ENCODE peak calls at places on chromosomes 1 and 21, in ten cellular contexts. One of them, this sample, is unnamed.
A peak's percentile ranks its signal among the peaks of the same experiment; 100 is the strongest.

GRCh38 chr1:219402925-219403324 is 210.0 kb downstream of the ZC3H11B start:
- DNase-seq in right lobe of liver: no peak
- DNase-seq in tibial nerve: no peak
- DNase-seq in dorsolateral prefrontal cortex: no peak
- DNase-seq in lower lobe of right lung: no peak
- DNase-seq in uterus: no peak
- DNase-seq in tibial artery: no peak
- DNase-seq in fibroblast of lung: no peak
- DNase-seq in CD8-positive, alpha-beta T cell: no peak
- DNase-seq in astrocyte: no peak
- DNase-seq in this sample: no peak

GRCh38 chr1:21752186-21752585 is 30.8 kb downstream of the USP48 start:
- DNase-seq in tibial nerve: no peak
- DNase-seq in uterus: no peak
- DNase-seq in astrocyte: peak; percentile 12
- DNase-seq in tibial artery: no peak
- DNase-seq in lower lobe of right lung: no peak
- DNase-seq in CD8-positive, alpha-beta T cell: no peak
- DNase-seq in fibroblast of lung: no peak
- DNase-seq in right lobe of liver: no peak
- DNase-seq in dorsolateral prefrontal cortex: no peak
- DNase-seq in this sample: no peak

GRCh38 chr1:39110325-39110851 is 84.2 kb downstream of the NDUFS5 start:
- DNase-seq in tibial nerve: no peak
- DNase-seq in dorsolateral prefrontal cortex: no peak
- DNase-seq in astrocyte: peak; percentile 94
- DNase-seq in right lobe of liver: no peak
- DNase-seq in CD8-positive, alpha-beta T cell: no peak
- DNase-seq in uterus: no peak
- DNase-seq in tibial artery: no peak
- DNase-seq in fibroblast of lung: peak; percentile 84
- DNase-seq in lower lobe of right lung: no peak
- DNase-seq in this sample: no peak

GRCh38 chr21:36917487-36918158 is 48.8 kb downstream of the HLCS start:
- DNase-seq in tibial artery: no peak
- DNase-seq in dorsolateral prefrontal cortex: no peak
- DNase-seq in uterus: no peak
- DNase-seq in fibroblast of lung: peak; percentile 76
- DNase-seq in tibial nerve: no peak
- DNase-seq in lower lobe of right lung: no peak
- DNase-seq in CD8-positive, alpha-beta T cell: no peak
- DNase-seq in right lobe of liver: no peak
- DNase-seq in astrocyte: peak; percentile 35
- DNase-seq in this sample: no peak

GRCh38 chr1:109371271-109371739 is 26.4 kb downstream of the SORT1 start:
- DNase-seq in tibial nerve: no peak
- DNase-seq in CD8-positive, alpha-beta T cell: no peak
- DNase-seq in dorsolateral prefrontal cortex: no peak
- DNase-seq in astrocyte: peak; percentile 71
- DNase-seq in tibial artery: peak; percentile 79
- DNase-seq in lower lobe of right lung: no peak
- DNase-seq in fibroblast of lung: peak; percentile 77
- DNase-seq in right lobe of liver: no peak
- DNase-seq in uterus: no peak
- DNase-seq in this sample: no peak

GRCh38 chr1:116737020-116737854 is 17.0 kb upstream of the CD2 start:
- DNase-seq in right lobe of liver: no peak
- DNase-seq in fibroblast of lung: peak; percentile 50
- DNase-seq in tibial artery: no peak
- DNase-seq in lower lobe of right lung: no peak
- DNase-seq in dorsolateral prefrontal cortex: peak; percentile 56
- DNase-seq in uterus: peak; percentile 67
- DNase-seq in tibial nerve: no peak
- DNase-seq in astrocyte: peak; percentile 35
- DNase-seq in CD8-positive, alpha-beta T cell: peak; percentile 72
- DNase-seq in this sample: no peak

GRCh38 chr1:206921772-206922265 is at the start of gene FCMR:
- DNase-seq in lower lobe of right lung: no peak
- DNase-seq in right lobe of liver: no peak
- DNase-seq in tibial nerve: no peak
- DNase-seq in dorsolateral prefrontal cortex: no peak
- DNase-seq in CD8-positive, alpha-beta T cell: peak; percentile 54
- DNase-seq in uterus: no peak
- DNase-seq in astrocyte: no peak
- DNase-seq in fibroblast of lung: no peak
- DNase-seq in tibial artery: no peak
- DNase-seq in this sample: peak; percentile 7

GRCh38 chr1:938088-938683 is 14.5 kb downstream of the SAMD11 start:
- DNase-seq in astrocyte: no peak
- DNase-seq in lower lobe of right lung: no peak
- DNase-seq in fibroblast of lung: no peak
- DNase-seq in tibial nerve: no peak
- DNase-seq in CD8-positive, alpha-beta T cell: no peak
- DNase-seq in right lobe of liver: no peak
- DNase-seq in uterus: peak; percentile 64
- DNase-seq in dorsolateral prefrontal cortex: no peak
- DNase-seq in tibial artery: no peak
- DNase-seq in this sample: no peak

GRCh38 chr1:21293537-21294265 is 3.4 kb upstream of the ECE1 start:
- DNase-seq in CD8-positive, alpha-beta T cell: peak; percentile 59
- DNase-seq in astrocyte: no peak
- DNase-seq in dorsolateral prefrontal cortex: no peak
- DNase-seq in right lobe of liver: no peak
- DNase-seq in tibial nerve: no peak
- DNase-seq in uterus: no peak
- DNase-seq in fibroblast of lung: no peak
- DNase-seq in tibial artery: no peak
- DNase-seq in lower lobe of right lung: no peak
- DNase-seq in this sample: no peak

GRCh38 chr1:43217747-43218146 is 45.6 kb downstream of the CFAP57 start:
- DNase-seq in right lobe of liver: no peak
- DNase-seq in tibial artery: no peak
- DNase-seq in tibial nerve: no peak
- DNase-seq in fibroblast of lung: no peak
- DNase-seq in CD8-positive, alpha-beta T cell: no peak
- DNase-seq in lower lobe of right lung: no peak
- DNase-seq in uterus: no peak
- DNase-seq in dorsolateral prefrontal cortex: no peak
- DNase-seq in astrocyte: no peak
- DNase-seq in this sample: no peak

GRCh38 chr1:65425697-65426096 is 5.2 kb downstream of the LEPR start:
- DNase-seq in dorsolateral prefrontal cortex: no peak
- DNase-seq in CD8-positive, alpha-beta T cell: no peak
- DNase-seq in fibroblast of lung: peak; percentile 44
- DNase-seq in astrocyte: peak; percentile 82
- DNase-seq in right lobe of liver: no peak
- DNase-seq in lower lobe of right lung: no peak
- DNase-seq in tibial nerve: no peak
- DNase-seq in uterus: no peak
- DNase-seq in tibial artery: no peak
- DNase-seq in this sample: no peak

GRCh38 chr21:46038341-46038829 is 56.8 kb downstream of the COL6A1 start:
- DNase-seq in astrocyte: no peak
- DNase-seq in uterus: no peak
- DNase-seq in fibroblast of lung: no peak
- DNase-seq in CD8-positive, alpha-beta T cell: no peak
- DNase-seq in dorsolateral prefrontal cortex: no peak
- DNase-seq in lower lobe of right lung: no peak
- DNase-seq in tibial nerve: no peak
- DNase-seq in right lobe of liver: no peak
- DNase-seq in tibial artery: no peak
- DNase-seq in this sample: peak; percentile 64

GRCh38 chr1:103123321-103123720 is 15.0 kb upstream of the COL11A1 start:
- DNase-seq in fibroblast of lung: no peak
- DNase-seq in tibial nerve: no peak
- DNase-seq in astrocyte: no peak
- DNase-seq in uterus: no peak
- DNase-seq in dorsolateral prefrontal cortex: no peak
- DNase-seq in tibial artery: no peak
- DNase-seq in right lobe of liver: no peak
- DNase-seq in lower lobe of right lung: no peak
- DNase-seq in CD8-positive, alpha-beta T cell: no peak
- DNase-seq in this sample: no peak

GRCh38 chr1:87115317-87115885 is 201.0 kb downstream of the HS2ST1 start:
- DNase-seq in fibroblast of lung: peak; percentile 74
- DNase-seq in uterus: no peak
- DNase-seq in CD8-positive, alpha-beta T cell: no peak
- DNase-seq in dorsolateral prefrontal cortex: no peak
- DNase-seq in right lobe of liver: no peak
- DNase-seq in tibial nerve: peak; percentile 55
- DNase-seq in lower lobe of right lung: no peak
- DNase-seq in tibial artery: no peak
- DNase-seq in astrocyte: peak; percentile 93
- DNase-seq in this sample: no peak

GRCh38 chr1:54671985-54672608 is 30.5 kb downstream of the MROH7 start:
- DNase-seq in astrocyte: peak; percentile 23
- DNase-seq in lower lobe of right lung: no peak
- DNase-seq in CD8-positive, alpha-beta T cell: peak; percentile 63
- DNase-seq in tibial artery: no peak
- DNase-seq in dorsolateral prefrontal cortex: peak; percentile 31
- DNase-seq in uterus: no peak
- DNase-seq in tibial nerve: no peak
- DNase-seq in right lobe of liver: no peak
- DNase-seq in fibroblast of lung: peak; percentile 47
- DNase-seq in this sample: no peak

GRCh38 chr1:154784924-154785531 is 85.1 kb downstream of the KCNN3 start:
- DNase-seq in fibroblast of lung: no peak
- DNase-seq in right lobe of liver: peak; percentile 83
- DNase-seq in tibial nerve: no peak
- DNase-seq in dorsolateral prefrontal cortex: no peak
- DNase-seq in CD8-positive, alpha-beta T cell: peak; percentile 55
- DNase-seq in tibial artery: peak; percentile 40
- DNase-seq in astrocyte: no peak
- DNase-seq in lower lobe of right lung: no peak
- DNase-seq in uterus: no peak
- DNase-seq in this sample: no peak

GRCh38 chr1:246012271-246012854 is 494.7 kb downstream of the SMYD3 start:
- DNase-seq in tibial nerve: no peak
- DNase-seq in lower lobe of right lung: no peak
- DNase-seq in uterus: no peak
- DNase-seq in right lobe of liver: no peak
- DNase-seq in fibroblast of lung: peak; percentile 65
- DNase-seq in astrocyte: no peak
- DNase-seq in dorsolateral prefrontal cortex: no peak
- DNase-seq in CD8-positive, alpha-beta T cell: no peak
- DNase-seq in tibial artery: no peak
- DNase-seq in this sample: no peak

DNA sequence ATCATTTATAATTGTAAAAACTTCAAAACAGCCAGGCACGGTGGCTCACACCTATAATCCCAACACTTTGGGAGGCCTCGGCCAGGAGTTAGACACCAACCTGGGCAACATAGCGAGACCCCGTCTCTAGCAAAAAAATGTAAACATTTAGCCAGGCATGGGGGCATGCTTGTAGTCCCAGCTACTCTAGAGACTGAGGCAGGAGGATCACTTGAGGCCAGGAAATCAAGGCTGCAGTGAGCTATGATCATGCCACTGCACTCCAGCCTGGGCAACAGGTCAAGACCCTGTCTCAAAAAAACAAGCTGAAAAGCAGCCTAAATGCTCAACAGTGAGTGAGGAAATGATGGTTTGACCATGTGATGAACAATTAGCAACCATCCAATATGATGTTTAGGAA is 7.3 kb downstream of the C1orf167 start:
- DNase-seq in lower lobe of right lung: no peak
- DNase-seq in dorsolateral prefrontal cortex: no peak
- DNase-seq in astrocyte: no peak
- DNase-seq in CD8-positive, alpha-beta T cell: no peak
- DNase-seq in right lobe of liver: no peak
- DNase-seq in uterus: no peak
- DNase-seq in fibroblast of lung: no peak
- DNase-seq in tibial artery: no peak
- DNase-seq in tibial nerve: no peak
- DNase-seq in this sample: no peak
- H3K27ac ChIP-seq in lower lobe of right lung: no peak overlapping the region
- H3K27ac ChIP-seq in dorsolateral prefrontal cortex: no peak overlapping the region
- H3K27ac ChIP-seq in astrocyte: no peak overlapping the region
- H3K27ac ChIP-seq in CD8-positive, alpha-beta T cell: no peak overlapping the region
- H3K27ac ChIP-seq in right lobe of liver: no peak overlapping the region
- H3K27ac ChIP-seq in uterus: no peak overlapping the region
- H3K27ac ChIP-seq in fibroblast of lung: no peak overlapping the region
- H3K27ac ChIP-seq in tibial artery: no peak overlapping the region
- H3K27ac ChIP-seq in tibial nerve: no peak overlapping the region
- H3K27ac ChIP-seq in this sample: no peak overlapping the region

GRCh38 chr1:228379666-228380065 is 27.0 kb downstream of the TRIM11 start:
- DNase-seq in tibial nerve: no peak
- DNase-seq in CD8-positive, alpha-beta T cell: no peak
- DNase-seq in fibroblast of lung: no peak
- DNase-seq in astrocyte: no peak
- DNase-seq in lower lobe of right lung: peak; percentile 32
- DNase-seq in uterus: no peak
- DNase-seq in tibial artery: peak; percentile 48
- DNase-seq in dorsolateral prefrontal cortex: no peak
- DNase-seq in right lobe of liver: peak; percentile 21
- DNase-seq in this sample: peak; percentile 39
- H3K4me3 ChIP-seq in tibial nerve: no peak overlapping the region
- H3K4me3 ChIP-seq in CD8-positive, alpha-beta T cell: no peak overlapping the region
- H3K4me3 ChIP-seq in fibroblast of lung: peak overlapping the region; percentile 37
- H3K4me3 ChIP-seq in astrocyte: no peak overlapping the region
- H3K4me3 ChIP-seq in lower lobe of right lung: peak overlapping the region; percentile 56
- H3K4me3 ChIP-seq in uterus: no peak overlapping the region
- H3K4me3 ChIP-seq in tibial artery: no peak overlapping the region
- H3K4me3 ChIP-seq in dorsolateral prefrontal cortex: no peak overlapping the region
- H3K4me3 ChIP-seq in right lobe of liver: no peak overlapping the region
- H3K4me3 ChIP-seq in this sample: no peak overlapping the region

DNA sequence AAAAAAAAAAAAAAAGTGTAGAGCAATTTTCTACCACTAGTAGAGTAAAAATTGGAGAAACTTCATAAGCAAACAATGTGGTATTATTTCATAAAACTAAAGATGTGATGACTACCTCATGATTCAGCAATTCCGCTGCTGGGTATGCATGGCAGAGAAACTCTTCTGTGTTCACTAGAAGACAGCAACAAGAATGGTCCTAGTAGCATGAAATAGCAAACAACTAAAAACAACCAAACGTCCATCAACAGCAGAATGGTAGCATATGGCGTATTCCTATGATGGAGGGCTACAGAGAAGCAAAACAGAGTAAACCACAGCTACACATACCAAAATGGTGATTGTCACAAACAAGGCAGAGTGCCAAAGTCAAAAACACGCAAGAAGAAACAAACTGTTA is 18.9 kb downstream of the HTR1D start:
- DNase-seq in CD8-positive, alpha-beta T cell: no peak
- DNase-seq in dorsolateral prefrontal cortex: no peak
- DNase-seq in astrocyte: peak; percentile 95
- DNase-seq in fibroblast of lung: peak; percentile 95
- DNase-seq in right lobe of liver: no peak
- DNase-seq in uterus: no peak
- DNase-seq in tibial nerve: no peak
- DNase-seq in tibial artery: no peak
- DNase-seq in lower lobe of right lung: no peak
- DNase-seq in this sample: no peak
- TF ChIP-seq CTCF in CD8-positive, alpha-beta T cell: no peak
- TF ChIP-seq CTCF in dorsolateral prefrontal cortex: no peak
- TF ChIP-seq CTCF in astrocyte: peak; percentile 21
- TF ChIP-seq CTCF in fibroblast of lung: no peak
- TF ChIP-seq CTCF in right lobe of liver: no peak
- TF ChIP-seq CTCF in uterus: no peak
- TF ChIP-seq CTCF in tibial nerve: no peak
- TF ChIP-seq CTCF in tibial artery: no peak
- TF ChIP-seq CTCF in lower lobe of right lung: no peak
- TF ChIP-seq CTCF in this sample: no peak

GRCh38 chr1:212700597-212700891 is 904 bp upstream of the BATF3 start:
- DNase-seq in astrocyte: no peak
- DNase-seq in dorsolateral prefrontal cortex: peak; percentile 42
- DNase-seq in tibial artery: no peak
- DNase-seq in lower lobe of right lung: no peak
- DNase-seq in uterus: no peak
- DNase-seq in CD8-positive, alpha-beta T cell: no peak
- DNase-seq in right lobe of liver: no peak
- DNase-seq in fibroblast of lung: no peak
- DNase-seq in tibial nerve: no peak
- DNase-seq in this sample: no peak
- H3K27ac ChIP-seq in astrocyte: no peak overlapping the region
- H3K27ac ChIP-seq in dorsolateral prefrontal cortex: peak overlapping the region; percentile 39
- H3K27ac ChIP-seq in tibial artery: peak overlapping the region; percentile 90
- H3K27ac ChIP-seq in lower lobe of right lung: peak overlapping the region; percentile 73
- H3K27ac ChIP-seq in uterus: peak overlapping the region; percentile 73
- H3K27ac ChIP-seq in CD8-positive, alpha-beta T cell: no peak overlapping the region
- H3K27ac ChIP-seq in right lobe of liver: no peak overlapping the region
- H3K27ac ChIP-seq in fibroblast of lung: peak overlapping the region; percentile 61
- H3K27ac ChIP-seq in tibial nerve: peak overlapping the region; percentile 50
- H3K27ac ChIP-seq in this sample: peak overlapping the region; percentile 67

This sample was measured in kidney.